ENCODE peak calls at places on chromosome 18, in four cellular contexts. Z is IMR-90, Q is H1, O is H9. X is an unnamed sample.
A peak's percentile ranks its signal among the peaks of the same experiment; 100 is the strongest.

GRCh38 chr18:45522371-45522770 is 92.9 kb upstream of the SLC14A2 start:
- DNase-seq in Z (peak; percentile 2), O (no peak), Q (no peak), X (no peak)

GRCh38 chr18:50559750-50560680 is at the start of gene MAPK4:
- DNase-seq in O (peak; percentile 42), Z (no peak), Q (peak; percentile 64), X (no peak)

GRCh38 chr18:74251297-74252031 is 40.3 kb downstream of the CYB5A start:
- DNase-seq in O (no peak), Q (no peak), Z (peak; percentile 72), X (peak; percentile 72)

GRCh38 chr18:73945130-73945792 is 202.4 kb downstream of the FBXO15 start:
- DNase-seq in Z (peak; percentile 75), Q (no peak), O (no peak), X (no peak)

GRCh38 chr18:43571078-43571689 is 293.9 kb upstream of the SYT4 start:
- DNase-seq in O (no peak), Z (peak; percentile 47), Q (peak; percentile 52), X (peak; percentile 51)

GRCh38 chr18:62088146-62088545 is 98.7 kb downstream of the PIGN start:
- DNase-seq in O (no peak), Q (no peak), Z (no peak), X (no peak)

GRCh38 chr18:27250471-27250870 is 65.4 kb upstream of the CHST9 start:
- DNase-seq in Z (no peak), Q (no peak), O (no peak), X (no peak)

GRCh38 chr18:67199993-67200617 is 316.4 kb downstream of the DSEL start:
- DNase-seq in O (no peak), Q (no peak), Z (peak; percentile 69), X (peak; percentile 59)

GRCh38 chr18:57943723-57944122 is 100.3 kb upstream of the NEDD4L start:
- DNase-seq in Z (peak; percentile 86), Q (no peak), O (no peak), X (no peak)

GRCh38 chr18:13003466-13003896 is 12.3 kb downstream of the CEP192 start:
- DNase-seq in Z (peak; percentile 80), O (peak; percentile 92), Q (peak; percentile 69), X (peak; percentile 98)

GRCh38 chr18:74480149-74480651 is 16.0 kb upstream of the CNDP2 start:
- DNase-seq in Q (no peak), Z (no peak), O (no peak), X (no peak)

GRCh38 chr18:28736951-28737350 is 560.0 kb upstream of the CDH2 start:
- DNase-seq in Z (peak; percentile 14), Q (no peak), O (no peak), X (no peak)

GRCh38 chr18:43935051-43935412 is 657.7 kb upstream of the SYT4 start:
- DNase-seq in Z (peak; percentile 74), Q (no peak), O (no peak), X (no peak)

GRCh38 chr18:49843131-49843530 is 29.8 kb upstream of the ACAA2 start:
- DNase-seq in O (no peak), Z (no peak), Q (no peak), X (no peak)

GRCh38 chr18:23228102-23229051 is 93.1 kb downstream of the CABLES1 start:
- DNase-seq in O (no peak), Q (no peak), Z (peak; percentile 75), X (peak; percentile 21)

GRCh38 chr18:63762518-63762917 is 12.7 kb upstream of the SERPINB7 start:
- DNase-seq in Q (no peak), O (no peak), Z (peak; percentile 89), X (no peak)

GRCh38 chr18:10571537-10571936 is 45.7 kb downstream of the NAPG start:
- DNase-seq in Z (no peak), O (no peak), Q (peak; percentile 19), X (no peak)

GRCh38 chr18:13137041-13137938 is 81.3 kb upstream of the LDLRAD4 start:
- DNase-seq in O (no peak), Z (no peak), Q (no peak), X (no peak)

GRCh38 chr18:46250812-46251173 is 146.6 kb downstream of the HAUS1 start:
- DNase-seq in Z (no peak), Q (no peak), O (no peak), X (no peak)

GRCh38 chr18:44798433-44799048 is 117.9 kb downstream of the SETBP1 start:
- DNase-seq in Q (no peak), Z (no peak), O (no peak), X (no peak)

GRCh38 chr18:49778826-49779465 is 34.4 kb downstream of the ACAA2 start:
- DNase-seq in Q (no peak), O (no peak), Z (no peak), X (peak; percentile 24)

GRCh38 chr18:22563098-22563707 is 145.5 kb upstream of the CTAGE1 start:
- DNase-seq in Q (no peak), Z (peak; percentile 95), O (no peak), X (peak; percentile 80)

GRCh38 chr18:54129448-54130134 is 94.9 kb downstream of the MBD2 start:
- DNase-seq in Q (no peak), O (no peak), Z (no peak), X (no peak)

GRCh38 chr18:8830067-8831060 is 125.0 kb downstream of the MTCL1 start:
- DNase-seq in Z (no peak), Q (no peak), O (no peak), X (peak; percentile 29)
- H2BK15ac ChIP-seq in Z (peak overlapping the region; percentile 36), Q (no peak overlapping the region), O (no peak overlapping the region), X (no peak overlapping the region)

GRCh38 chr18:76259012-76259568 is 236.0 kb downstream of the ZNF516 start:
- DNase-seq in Q (peak; percentile 58), O (peak; percentile 48), Z (no peak), X (peak; percentile 65)

GRCh38 chr18:76259726-76260125 is 235.3 kb downstream of the ZNF516 start:
- DNase-seq in O (no peak), Q (no peak), Z (no peak), X (no peak)

GRCh38 chr18:76255070-76255683 is 239.9 kb downstream of the ZNF516 start:
- DNase-seq in Q (no peak), Z (no peak), O (no peak), X (no peak)

GRCh38 chr18:76258209-76258608 is 236.8 kb downstream of the ZNF516 start:
- DNase-seq in Q (no peak), O (no peak), Z (peak; percentile 19), X (peak; percentile 3)

DNA sequence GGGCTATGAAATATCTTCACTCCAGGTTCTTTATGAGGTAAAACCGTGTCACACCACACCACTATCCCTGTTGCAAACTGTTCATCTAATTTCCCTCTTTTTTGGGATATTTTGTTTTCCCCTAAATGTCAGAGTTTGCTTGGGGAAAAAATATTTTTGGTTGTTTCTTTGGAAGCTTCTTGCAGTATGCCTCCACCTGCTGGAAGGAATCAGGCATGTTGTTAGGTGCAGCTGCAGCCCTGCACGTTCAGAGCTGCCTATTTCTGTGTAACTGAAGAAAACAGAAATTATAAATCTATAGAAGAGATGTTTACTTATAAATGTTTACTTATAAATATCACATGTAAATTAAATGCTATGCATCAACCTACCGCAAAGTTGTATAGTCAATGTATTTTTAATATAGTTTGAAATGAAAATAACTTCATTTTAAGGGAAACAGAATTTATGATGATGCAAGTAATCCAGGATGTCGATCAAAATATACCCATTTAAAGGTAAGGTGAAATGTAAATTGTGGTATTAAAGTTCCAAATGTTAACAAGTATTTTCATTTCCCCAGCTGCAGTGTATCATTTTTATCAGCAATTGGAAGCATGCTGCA is 238.0 kb downstream of the ZNF516 start:
- DNase-seq in O (peak; percentile 49), Q (no peak), Z (peak; percentile 75), X (peak; percentile 61)
- H4K5ac ChIP-seq in O (no peak overlapping the region), Q (no peak overlapping the region), Z (no peak overlapping the region), X (no peak overlapping the region)

GRCh38 chr18:34978953-34979608 is 62.1 kb upstream of the MAPRE2 start:
- DNase-seq in Z (peak; percentile 95), Q (no peak), O (peak; percentile 38), X (peak; percentile 94)
- H3K27ac ChIP-seq in Z (no peak overlapping the region), Q (no peak overlapping the region), O (no peak overlapping the region), X (no peak overlapping the region)

DNA sequence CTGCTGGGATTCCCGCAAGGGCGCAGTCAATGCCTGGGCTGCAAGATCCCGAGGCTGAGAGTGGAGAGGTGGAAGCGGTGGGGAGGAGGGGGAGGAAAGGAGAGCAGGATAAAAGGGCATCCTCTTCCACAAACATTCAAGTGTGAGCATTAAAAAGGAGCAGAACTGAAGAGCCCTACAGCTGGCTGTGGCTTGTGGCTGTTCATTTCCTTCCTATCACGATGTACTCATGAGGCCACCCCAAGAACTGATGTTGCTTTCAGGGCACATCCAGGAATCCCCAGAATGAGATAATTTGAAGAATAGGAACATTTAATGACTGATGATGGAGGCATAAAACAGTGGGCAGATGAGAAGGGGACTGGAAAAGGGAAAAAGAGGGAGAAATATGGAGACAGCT is 230.8 kb upstream of the SMIM21 start:
- DNase-seq in Z (no peak), Q (no peak), O (no peak), X (no peak)
- H2BK15ac ChIP-seq in Z (no peak overlapping the region), Q (no peak overlapping the region), O (no peak overlapping the region), X (no peak overlapping the region)

GRCh38 chr18:47754311-47755101 is 176.0 kb downstream of the SMAD2 start:
- DNase-seq in Q (peak; percentile 100), O (peak; percentile 91), Z (no peak), X (peak; percentile 82)
- H4K5ac ChIP-seq in Q (no peak overlapping the region), O (no peak overlapping the region), Z (no peak overlapping the region), X (no peak overlapping the region)

GRCh38 chr18:41939326-41939725 is 15.7 kb upstream of the PIK3C3 start:
- DNase-seq in Q (no peak), O (no peak), Z (peak; percentile 35), X (no peak)
- H3K27ac ChIP-seq in Q (no peak overlapping the region), O (no peak overlapping the region), Z (peak overlapping the region; percentile 84), X (no peak overlapping the region)

GRCh38 chr18:24395049-24395780 is 2.4 kb downstream of the OSBPL1A start:
- DNase-seq in Z (peak; percentile 51), O (no peak), Q (no peak), X (no peak)

GRCh38 chr18:24396082-24396623 is 1.5 kb downstream of the OSBPL1A start:
- DNase-seq in Q (no peak), Z (peak; percentile 26), O (no peak), X (no peak)

GRCh38 chr18:24397694-24398365 is at the start of gene OSBPL1A:
- DNase-seq in Z (peak; percentile 85), Q (peak; percentile 89), O (peak; percentile 98), X (peak; percentile 99)

GRCh38 chr18:24398515-24398914 is 891 bp upstream of the OSBPL1A start:
- DNase-seq in O (peak; percentile 48), Q (no peak), Z (peak; percentile 46), X (peak; percentile 55)

DNA sequence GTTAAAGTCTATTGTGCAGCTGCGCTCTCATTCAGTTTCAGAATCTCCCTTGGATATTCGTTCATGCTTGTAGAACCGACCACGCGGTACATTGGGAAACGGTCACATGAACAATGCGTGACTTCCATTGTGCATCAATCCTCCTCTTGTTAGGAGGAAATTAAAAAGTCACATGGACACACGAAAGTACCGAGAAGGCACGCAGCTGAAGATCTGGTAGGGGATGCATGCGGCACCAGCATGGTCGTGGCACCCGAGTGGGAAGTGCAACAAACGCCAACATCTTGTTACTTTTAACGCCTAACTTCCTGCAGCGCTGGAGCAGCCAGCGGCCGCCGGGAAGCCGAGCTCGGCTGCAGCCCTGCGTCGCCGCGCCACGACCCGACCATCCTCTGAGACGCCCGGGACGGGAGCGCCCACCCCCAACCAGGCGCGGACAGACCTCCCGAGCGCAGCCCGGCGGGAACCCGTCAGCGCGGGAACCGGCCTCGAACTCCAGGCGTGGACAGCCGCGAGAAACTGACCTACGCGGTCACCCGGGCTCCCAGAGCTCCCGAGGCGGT is 412 bp downstream of the OSBPL1A start:
- DNase-seq in Z (peak; percentile 78), Q (no peak), O (no peak), X (peak; percentile 71)
- H2BK15ac ChIP-seq in Z (no peak overlapping the region), Q (peak overlapping the region; percentile 40), O (no peak overlapping the region), X (no peak overlapping the region)